ENCODE peak calls at places on chromosome 16, in six cellular contexts. J, F, L, Y, E and B are unnamed samples.
A peak's percentile ranks its signal among the peaks of the same experiment; 100 is the strongest.

GRCh38 chr16:84836234-84836647 is 16.5 kb downstream of the CRISPLD2 start:
- DNase-seq in J (peak; percentile 63), F (peak; percentile 95), L (peak; percentile 99), Y (no peak), E (peak; percentile 57), B (no peak)

GRCh38 chr16:11669380-11670146 is 1.3 kb downstream of the SNN start:
- DNase-seq in J (peak; percentile 59), F (peak; percentile 61), L (peak; percentile 60), Y (no peak), E (no peak), B (no peak)

GRCh38 chr16:79267781-79268180 is 332.8 kb downstream of the MAF start:
- DNase-seq in J (no peak), F (no peak), L (no peak), Y (no peak), E (no peak), B (no peak)

GRCh38 chr16:47928008-47928407 is 227.8 kb downstream of the ABCC12 start:
- DNase-seq in J (no peak), F (no peak), L (no peak), Y (peak; percentile 12), E (peak; percentile 11), B (no peak)

GRCh38 chr16:50666658-50667496 is 14.2 kb downstream of the SNX20 start:
- DNase-seq in J (no peak), F (no peak), L (no peak), Y (no peak), E (no peak), B (no peak)

GRCh38 chr16:2595376-2596200 is 57.8 kb downstream of the PDPK1 start:
- DNase-seq in J (no peak), F (no peak), L (no peak), Y (no peak), E (no peak), B (no peak)

GRCh38 chr16:85570213-85570734 is 42.8 kb upstream of the GSE1 start:
- DNase-seq in J (no peak), F (no peak), L (no peak), Y (peak; percentile 24), E (peak; percentile 87), B (no peak)

GRCh38 chr16:80226499-80226898 is 314.3 kb upstream of the DYNLRB2 start:
- DNase-seq in J (no peak), F (no peak), L (no peak), Y (no peak), E (no peak), B (no peak)

GRCh38 chr16:7437135-7437534 is 104.5 kb downstream of the RBFOX1 start:
- DNase-seq in J (no peak), F (no peak), L (no peak), Y (no peak), E (no peak), B (no peak)

GRCh38 chr16:2611499-2611862 is 70.8 kb upstream of the KCTD5 start:
- DNase-seq in J (no peak), F (peak; percentile 26), L (no peak), Y (no peak), E (no peak), B (no peak)

GRCh38 chr16:57938936-57939871 is 31.7 kb downstream of the CNGB1 start:
- DNase-seq in J (peak; percentile 79), F (peak; percentile 50), L (peak; percentile 71), Y (peak; percentile 48), E (peak; percentile 47), B (no peak)
- TF ChIP-seq CTCF in J (no peak), F (no peak), L (no peak), Y (no peak), E (peak; percentile 37), B (no peak)

GRCh38 chr16:57889960-57890751 is 80.8 kb downstream of the CNGB1 start:
- DNase-seq in J (no peak), F (no peak), L (peak; percentile 50), Y (no peak), E (no peak), B (no peak)
- TF ChIP-seq CTCF in J (no peak), F (no peak), L (no peak), Y (no peak), E (no peak), B (no peak)

DNA sequence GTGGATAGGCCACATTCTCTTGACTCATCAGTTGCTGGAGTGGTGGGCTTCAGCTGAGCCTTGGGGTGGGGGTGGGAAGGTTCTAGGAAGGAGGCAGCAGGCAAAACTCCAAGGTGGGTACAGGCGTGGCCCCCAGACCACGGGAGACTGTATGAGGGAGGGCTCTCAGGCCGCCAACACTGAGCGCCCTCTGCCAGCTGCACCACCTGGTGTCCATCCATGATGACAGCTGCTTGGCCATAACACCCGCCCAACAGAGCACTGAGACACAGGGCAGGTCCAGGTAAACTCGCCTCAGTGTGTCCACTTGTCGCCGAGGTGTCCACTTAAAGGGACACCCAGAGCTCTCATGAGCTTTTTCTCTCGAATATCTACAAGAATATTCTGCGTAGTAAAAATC is 133.5 kb downstream of the C16orf95 start:
- DNase-seq in J (no peak), F (no peak), L (no peak), Y (no peak), E (no peak), B (no peak)
- TF ChIP-seq CTCF in J (no peak), F (no peak), L (no peak), Y (no peak), E (no peak), B (no peak)

GRCh38 chr16:67419931-67420330 is 3.7 kb upstream of the ZDHHC1 start:
- DNase-seq in J (no peak), F (no peak), L (no peak), Y (no peak), E (no peak), B (no peak)
- TF ChIP-seq CTCF in J (no peak), F (no peak), L (no peak), Y (no peak), E (no peak), B (no peak)

GRCh38 chr16:31200821-31201510 is 1.6 kb downstream of the PYCARD start:
- DNase-seq in J (no peak), F (no peak), L (peak; percentile 78), Y (peak; percentile 37), E (peak; percentile 50), B (no peak)
- TF ChIP-seq CTCF in J (no peak), F (no peak), L (no peak), Y (no peak), E (no peak), B (no peak)

DNA sequence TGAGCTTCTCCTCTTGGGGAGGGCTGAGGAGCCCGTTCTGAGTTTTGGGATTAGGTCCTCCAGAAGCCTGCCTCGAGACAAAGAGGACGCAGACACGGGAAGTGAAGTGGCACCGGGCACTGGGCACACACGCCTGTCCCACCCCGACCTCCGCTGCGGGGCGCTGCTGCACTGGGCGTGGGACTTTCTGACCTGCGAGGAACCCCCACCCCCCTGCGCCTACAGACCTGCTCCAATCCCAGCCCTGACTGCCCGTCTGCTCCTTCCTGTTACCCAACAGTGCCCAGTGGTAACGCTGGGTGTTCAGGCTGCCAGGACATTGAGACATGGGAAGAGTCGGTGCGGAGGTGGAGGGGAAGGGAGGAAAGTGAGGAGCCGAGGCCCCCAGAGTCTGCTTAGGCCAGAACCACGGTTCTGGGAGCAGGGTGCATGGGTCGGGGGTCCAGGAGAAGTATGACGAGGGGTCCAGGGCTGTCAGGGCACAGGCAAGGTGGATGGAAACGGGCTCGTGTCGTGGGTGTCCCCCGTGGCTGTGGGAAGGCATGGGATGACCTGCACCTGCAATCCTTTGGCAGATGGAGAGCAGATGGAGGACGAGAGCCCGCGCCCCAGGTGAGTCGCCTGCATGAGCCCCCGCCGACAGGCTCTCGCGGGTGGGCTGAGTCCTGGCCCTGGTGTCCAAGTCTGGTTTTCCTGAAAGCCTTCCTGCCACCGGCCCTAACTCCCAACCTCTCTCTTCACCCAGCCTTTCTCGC is 112.0 kb upstream of the CREBBP start:
- DNase-seq in J (peak; percentile 75), F (no peak), L (no peak), Y (no peak), E (no peak), B (no peak)
- TF ChIP-seq CTCF in J (peak; percentile 12), F (no peak), L (no peak), Y (no peak), E (no peak), B (no peak)

DNA sequence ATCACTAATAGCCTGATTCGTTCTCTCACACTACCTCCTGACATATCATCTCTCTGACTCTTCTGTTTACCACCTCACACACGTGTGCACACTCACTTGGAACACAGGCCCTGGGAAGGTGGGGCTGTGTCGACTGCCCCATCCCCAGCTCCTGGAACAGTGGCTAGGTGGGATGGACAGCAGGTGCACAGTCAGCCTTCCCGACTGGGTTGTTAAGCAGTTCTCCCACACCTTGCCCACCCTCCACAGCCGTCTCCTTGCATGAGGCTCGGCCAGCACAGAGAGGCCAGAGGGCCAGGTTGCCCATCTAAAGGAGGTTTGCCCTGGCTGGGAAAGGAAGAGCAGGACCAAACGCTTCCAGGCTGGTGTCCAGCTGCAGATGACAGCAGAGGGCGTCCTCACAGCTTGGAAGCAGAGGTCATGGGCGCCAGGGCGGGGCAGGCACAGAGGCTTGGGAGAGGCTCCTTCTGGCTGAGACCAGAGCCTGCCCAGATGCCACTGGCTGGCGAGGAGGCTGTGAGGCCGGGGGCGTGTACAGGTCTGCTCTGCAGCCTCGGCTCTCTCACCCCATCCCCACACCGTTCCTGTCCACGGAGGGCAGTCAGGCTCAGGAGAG is 92.8 kb downstream of the AMFR start:
- DNase-seq in J (peak; percentile 46), F (peak; percentile 70), L (peak; percentile 85), Y (peak; percentile 81), E (peak; percentile 69), B (peak; percentile 63)
- TF ChIP-seq CTCF in J (no peak), F (no peak), L (peak; percentile 48), Y (peak; percentile 56), E (peak; percentile 62), B (peak; percentile 48)

GRCh38 chr16:67804853-67805542 is 1.4 kb downstream of the RANBP10 start:
- DNase-seq in J (no peak), F (no peak), L (peak; percentile 16), Y (no peak), E (peak; percentile 11), B (no peak)

GRCh38 chr16:67806428-67807147 is at the start of the genes RANBP10 and TSNAXIP1:
- DNase-seq in J (peak; percentile 97), F (peak; percentile 96), L (peak; percentile 99), Y (peak; percentile 98), E (peak; percentile 95), B (peak; percentile 90)

GRCh38 chr16:67805718-67806427 is 487 bp downstream of the RANBP10 start:
- DNase-seq in J (peak; percentile 35), F (peak; percentile 54), L (peak; percentile 21), Y (peak; percentile 13), E (no peak), B (no peak)

GRCh38 chr16:67803894-67804293 is 2.5 kb downstream of the RANBP10 start:
- DNase-seq in J (no peak), F (no peak), L (no peak), Y (no peak), E (no peak), B (no peak)

DNA sequence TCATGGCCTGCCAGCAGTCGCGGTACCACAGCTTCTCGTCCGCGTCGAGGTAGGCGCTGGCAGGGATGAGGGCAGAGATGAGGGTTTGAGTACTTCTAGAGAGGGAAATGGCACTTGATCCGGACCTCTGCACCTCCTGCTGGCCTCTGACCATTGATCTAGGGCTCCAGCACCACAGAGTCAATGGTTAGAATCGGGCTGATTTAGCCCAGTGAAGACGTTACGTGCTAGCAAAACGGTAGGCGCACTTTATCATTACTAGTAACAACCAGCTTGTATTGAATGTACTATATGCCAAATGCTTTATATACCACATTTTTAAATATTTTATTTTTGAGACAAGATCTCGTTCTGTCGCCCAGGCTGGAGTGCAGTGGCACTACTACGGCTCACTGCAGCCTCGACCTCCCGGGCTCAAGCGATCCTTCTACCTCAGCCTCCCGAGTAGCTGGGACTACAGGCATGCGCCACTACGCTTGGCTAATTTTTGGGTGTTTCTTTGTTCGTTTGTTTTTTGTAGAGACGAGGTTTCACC is 526 bp downstream of the TSNAXIP1 start:
- DNase-seq in J (no peak), F (no peak), L (no peak), Y (no peak), E (no peak), B (no peak)
- TF ChIP-seq CTCF in J (no peak), F (no peak), L (peak; percentile 10), Y (no peak), E (no peak), B (no peak)